ENCODE peak calls at places on chromosomes 3 and 15, in four cellular contexts. One of them, this sample, is unnamed.

GRCh38 chr3:12138044-12138443 is 20.7 kb downstream of the TIMP4 start:
- DNase-seq in psoas muscle: no peak
- DNase-seq in stomach: peak; percentile 33
- DNase-seq in uterus: no peak
- DNase-seq in this sample: no peak

GRCh38 chr15:66226736-66227135 is 26.8 kb downstream of the MEGF11 start:
- DNase-seq in stomach: no peak
- DNase-seq in psoas muscle: no peak
- DNase-seq in uterus: no peak
- DNase-seq in this sample: no peak

GRCh38 chr3:4980229-4981159 is 1.3 kb downstream of the BHLHE40 start:
- DNase-seq in stomach: peak; percentile 95
- DNase-seq in uterus: peak; percentile 95
- DNase-seq in psoas muscle: peak; percentile 94
- DNase-seq in this sample: peak; percentile 47

GRCh38 chr3:32493437-32494414 is 8.9 kb downstream of the CMTM6 start:
- DNase-seq in psoas muscle: no peak
- DNase-seq in stomach: no peak
- DNase-seq in uterus: no peak
- DNase-seq in this sample: no peak

GRCh38 chr3:130316164-130316563 is 29.3 kb upstream of the COL6A5 start:
- DNase-seq in psoas muscle: no peak
- DNase-seq in stomach: no peak
- DNase-seq in uterus: peak; percentile 46
- DNase-seq in this sample: no peak

GRCh38 chr3:56693750-56694149 is 10.7 kb upstream of the TASOR start:
- DNase-seq in uterus: no peak
- DNase-seq in psoas muscle: no peak
- DNase-seq in stomach: no peak
- DNase-seq in this sample: no peak

GRCh38 chr3:137845666-137846065 is 81.6 kb downstream of the SOX14 start:
- DNase-seq in uterus: no peak
- DNase-seq in psoas muscle: no peak
- DNase-seq in stomach: no peak
- DNase-seq in this sample: no peak

GRCh38 chr3:102174312-102174712 is 260.5 kb upstream of the ZPLD1 start:
- DNase-seq in stomach: no peak
- DNase-seq in uterus: no peak
- DNase-seq in psoas muscle: no peak
- DNase-seq in this sample: no peak

GRCh38 chr3:46585799-46586693 is 19.9 kb upstream of the LRRC2 start:
- DNase-seq in uterus: no peak
- DNase-seq in psoas muscle: no peak
- DNase-seq in stomach: no peak
- DNase-seq in this sample: no peak

GRCh38 chr15:66942649-66943390 is 122.6 kb upstream of the SMAD3 start:
- DNase-seq in uterus: no peak
- DNase-seq in psoas muscle: no peak
- DNase-seq in stomach: no peak
- DNase-seq in this sample: no peak

GRCh38 chr3:108223928-108224327 is 1.7 kb upstream of the IFT57 start:
- DNase-seq in psoas muscle: no peak
- DNase-seq in uterus: no peak
- DNase-seq in stomach: no peak
- DNase-seq in this sample: no peak

GRCh38 chr15:53693729-53694533 is 65.5 kb downstream of the WDR72 start:
- DNase-seq in psoas muscle: no peak
- DNase-seq in stomach: peak; percentile 86
- DNase-seq in uterus: peak; percentile 44
- DNase-seq in this sample: no peak

GRCh38 chr3:194995334-194995733 is 275.6 kb downstream of the XXYLT1 start:
- DNase-seq in psoas muscle: no peak
- DNase-seq in stomach: no peak
- DNase-seq in uterus: no peak
- DNase-seq in this sample: no peak

GRCh38 chr15:67903708-67904107 is 63.9 kb upstream of the RNU6-1 start:
- DNase-seq in stomach: no peak
- DNase-seq in psoas muscle: no peak
- DNase-seq in uterus: no peak
- DNase-seq in this sample: no peak

GRCh38 chr3:47261301-47261700 is 21.3 kb downstream of the KIF9 start:
- DNase-seq in uterus: no peak
- DNase-seq in stomach: no peak
- DNase-seq in psoas muscle: no peak
- DNase-seq in this sample: no peak

GRCh38 chr15:58410353-58410752 is 21.4 kb upstream of the LIPC start:
- DNase-seq in psoas muscle: no peak
- DNase-seq in stomach: no peak
- DNase-seq in uterus: no peak
- DNase-seq in this sample: no peak

GRCh38 chr15:75693501-75694240 is 19.0 kb downstream of the CSPG4 start:
- DNase-seq in stomach: no peak
- DNase-seq in psoas muscle: no peak
- DNase-seq in uterus: no peak
- DNase-seq in this sample: no peak

GRCh38 chr3:197847866-197848401 is 56.9 kb downstream of the LRCH3 start:
- DNase-seq in psoas muscle: no peak
- DNase-seq in uterus: no peak
- DNase-seq in stomach: no peak
- DNase-seq in this sample: no peak

GRCh38 chr15:48391950-48392349 is 60.7 kb downstream of the DUT start:
- DNase-seq in psoas muscle: no peak
- DNase-seq in stomach: no peak
- DNase-seq in uterus: no peak
- DNase-seq in this sample: no peak
- H3K27ac ChIP-seq in psoas muscle: no peak overlapping the region
- H3K27ac ChIP-seq in stomach: peak overlapping the region; percentile 46
- H3K27ac ChIP-seq in uterus: peak overlapping the region; percentile 80
- H3K27ac ChIP-seq in this sample: no peak overlapping the region

GRCh38 chr15:90883526-90883931 is 775 bp upstream of the FES start:
- DNase-seq in psoas muscle: peak; percentile 53
- DNase-seq in uterus: no peak
- DNase-seq in stomach: no peak
- DNase-seq in this sample: no peak
- H3K4me3 ChIP-seq in psoas muscle: peak overlapping the region; percentile 69
- H3K4me3 ChIP-seq in uterus: peak overlapping the region; percentile 49
- H3K4me3 ChIP-seq in stomach: peak overlapping the region; percentile 62
- H3K4me3 ChIP-seq in this sample: peak overlapping the region; percentile 63

DNA sequence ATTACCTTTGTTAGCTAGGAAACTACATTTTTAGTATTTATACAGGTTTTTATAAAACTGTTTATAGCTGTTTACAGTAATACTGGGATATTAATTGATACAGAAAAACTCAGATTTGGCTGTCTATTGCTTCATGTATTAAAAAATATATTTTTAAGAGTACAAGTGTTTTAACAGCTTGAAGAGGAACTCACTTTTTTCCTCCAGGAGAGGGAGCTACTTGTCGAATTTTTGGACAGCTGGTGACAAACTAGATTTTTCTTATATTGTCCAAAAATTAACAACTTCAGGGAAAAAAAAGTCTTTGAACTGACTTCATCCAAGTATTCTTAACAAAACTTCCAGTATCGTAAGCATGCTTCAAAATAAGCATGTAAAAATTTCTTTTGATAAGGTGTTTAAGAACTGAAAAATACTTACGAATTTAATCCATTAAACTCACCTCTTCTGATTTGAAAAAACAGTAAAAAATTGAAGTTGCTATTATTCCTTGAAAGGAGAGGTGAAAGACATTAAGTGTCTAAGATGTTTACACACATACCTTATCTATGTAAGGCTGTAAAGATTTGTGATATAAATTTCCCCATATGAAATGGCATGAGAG is 4.0 kb downstream of the DIPK2A start:
- DNase-seq in uterus: no peak
- DNase-seq in psoas muscle: no peak
- DNase-seq in stomach: no peak
- DNase-seq in this sample: no peak
- TF ChIP-seq CTCF in uterus: peak; percentile 47
- TF ChIP-seq CTCF in psoas muscle: peak; percentile 51
- TF ChIP-seq CTCF in stomach: peak; percentile 38
- TF ChIP-seq CTCF in this sample: peak; percentile 71

DNA sequence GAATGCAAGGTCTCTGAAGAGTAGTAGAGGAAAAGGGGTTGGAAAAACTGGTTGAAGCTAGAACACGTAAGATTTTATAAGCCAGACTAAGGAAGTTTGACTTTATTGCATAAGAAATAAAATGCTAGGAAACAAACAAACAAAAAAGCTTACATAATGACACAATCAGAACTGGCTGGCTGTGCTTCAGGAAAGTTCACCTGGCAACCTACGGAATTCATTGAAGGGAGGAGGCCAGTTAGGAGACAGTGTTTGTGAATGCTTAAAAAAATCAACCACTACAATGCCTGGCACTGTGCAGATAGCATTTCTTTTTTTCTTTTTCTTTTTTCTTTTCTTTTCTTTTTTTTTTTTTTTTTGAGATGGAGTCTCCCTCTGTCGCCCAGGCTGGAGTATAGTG is 1.9 kb upstream of the ICE2 start:
- DNase-seq in psoas muscle: no peak
- DNase-seq in stomach: no peak
- DNase-seq in uterus: no peak
- DNase-seq in this sample: no peak
- H3K27ac ChIP-seq in psoas muscle: no peak overlapping the region
- H3K27ac ChIP-seq in stomach: no peak overlapping the region
- H3K27ac ChIP-seq in uterus: no peak overlapping the region
- H3K27ac ChIP-seq in this sample: no peak overlapping the region

GRCh38 chr3:182739619-182740018 is 53.7 kb upstream of the ATP11B start:
- DNase-seq in uterus: no peak
- DNase-seq in psoas muscle: no peak
- DNase-seq in stomach: no peak
- DNase-seq in this sample: no peak
- H3K4me3 ChIP-seq in uterus: no peak overlapping the region
- H3K4me3 ChIP-seq in psoas muscle: peak overlapping the region; percentile 48
- H3K4me3 ChIP-seq in stomach: no peak overlapping the region
- H3K4me3 ChIP-seq in this sample: no peak overlapping the region

DNA sequence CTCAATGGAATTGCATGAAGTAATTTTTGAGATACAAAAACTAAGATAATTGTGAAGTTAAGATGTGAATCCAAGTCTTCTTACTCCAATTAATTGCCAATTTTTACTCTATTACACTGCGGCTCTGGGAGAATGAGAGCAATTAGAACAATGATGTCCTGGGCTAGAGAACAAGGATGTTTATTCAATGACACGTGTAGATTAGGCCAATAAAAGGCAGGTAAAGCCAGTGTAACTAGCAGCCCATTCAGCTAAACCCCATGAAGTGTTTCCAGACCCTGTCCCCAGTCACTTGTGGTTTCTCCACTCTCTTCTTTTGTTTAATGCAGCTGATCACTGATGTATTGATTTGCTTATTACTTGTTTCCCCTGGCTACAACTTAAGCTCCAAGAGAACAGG is 381.1 kb upstream of the ARHGEF26 start:
- DNase-seq in uterus: no peak
- DNase-seq in psoas muscle: no peak
- DNase-seq in stomach: no peak
- DNase-seq in this sample: no peak
- TF ChIP-seq CTCF in uterus: no peak
- TF ChIP-seq CTCF in psoas muscle: no peak
- TF ChIP-seq CTCF in stomach: no peak
- TF ChIP-seq CTCF in this sample: no peak

GRCh38 chr15:48062476-48062875 is 58.3 kb upstream of the SLC24A5 start:
- DNase-seq in uterus: no peak
- DNase-seq in stomach: no peak
- DNase-seq in psoas muscle: no peak
- DNase-seq in this sample: no peak

GRCh38 chr15:48064435-48064834 is 56.4 kb upstream of the SLC24A5 start:
- DNase-seq in stomach: no peak
- DNase-seq in uterus: no peak
- DNase-seq in psoas muscle: no peak
- DNase-seq in this sample: no peak

GRCh38 chr15:48066456-48066855 is 54.3 kb upstream of the SLC24A5 start:
- DNase-seq in psoas muscle: no peak
- DNase-seq in stomach: no peak
- DNase-seq in uterus: no peak
- DNase-seq in this sample: no peak

GRCh38 chr15:48061588-48061987 is 59.2 kb upstream of the SLC24A5 start:
- DNase-seq in psoas muscle: no peak
- DNase-seq in uterus: no peak
- DNase-seq in stomach: no peak
- DNase-seq in this sample: no peak

DNA sequence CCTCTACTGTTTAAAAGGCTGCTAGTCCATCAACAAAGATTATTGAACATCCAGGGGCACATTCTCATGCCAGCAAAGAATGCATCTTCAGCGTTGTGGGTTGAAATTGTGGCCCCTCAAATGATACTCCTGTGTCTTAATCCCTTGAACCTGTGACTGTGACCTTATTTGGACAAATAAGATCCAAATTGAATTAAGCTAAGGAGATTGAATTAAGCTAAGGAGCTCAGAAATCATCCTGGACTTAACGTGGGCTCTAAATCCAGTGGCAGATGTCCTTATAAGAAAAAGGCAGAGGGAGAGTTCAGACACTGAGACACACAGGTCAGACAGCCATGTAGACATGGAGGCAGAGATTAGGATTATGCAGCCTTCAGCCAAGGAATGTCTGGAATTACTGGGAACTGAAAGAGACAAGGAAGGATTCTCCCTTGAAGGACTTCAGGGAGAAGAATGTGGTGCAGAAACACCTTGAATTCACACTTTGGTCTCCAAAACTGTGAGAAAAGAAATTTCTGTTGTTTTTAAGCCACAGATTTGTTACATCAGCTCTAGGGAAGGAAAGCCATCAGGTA is 57.3 kb upstream of the SLC24A5 start:
- DNase-seq in stomach: no peak
- DNase-seq in uterus: no peak
- DNase-seq in psoas muscle: no peak
- DNase-seq in this sample: no peak
- H3K27ac ChIP-seq in stomach: no peak overlapping the region
- H3K27ac ChIP-seq in uterus: no peak overlapping the region
- H3K27ac ChIP-seq in psoas muscle: no peak overlapping the region
- H3K27ac ChIP-seq in this sample: no peak overlapping the region

GRCh38 chr3:94019659-94020058 is 8.7 kb downstream of the STX19 start:
- DNase-seq in uterus: no peak
- DNase-seq in psoas muscle: no peak
- DNase-seq in stomach: no peak
- DNase-seq in this sample: no peak

GRCh38 chr3:94026623-94027022 is 1.8 kb downstream of the STX19 start:
- DNase-seq in psoas muscle: no peak
- DNase-seq in stomach: no peak
- DNase-seq in uterus: no peak
- DNase-seq in this sample: no peak

GRCh38 chr3:94028093-94028837 is at the start of gene STX19:
- DNase-seq in uterus: no peak
- DNase-seq in stomach: no peak
- DNase-seq in psoas muscle: no peak
- DNase-seq in this sample: no peak

GRCh38 chr3:94020293-94020692 is 8.1 kb downstream of the STX19 start:
- DNase-seq in stomach: no peak
- DNase-seq in psoas muscle: no peak
- DNase-seq in uterus: no peak
- DNase-seq in this sample: no peak

DNA sequence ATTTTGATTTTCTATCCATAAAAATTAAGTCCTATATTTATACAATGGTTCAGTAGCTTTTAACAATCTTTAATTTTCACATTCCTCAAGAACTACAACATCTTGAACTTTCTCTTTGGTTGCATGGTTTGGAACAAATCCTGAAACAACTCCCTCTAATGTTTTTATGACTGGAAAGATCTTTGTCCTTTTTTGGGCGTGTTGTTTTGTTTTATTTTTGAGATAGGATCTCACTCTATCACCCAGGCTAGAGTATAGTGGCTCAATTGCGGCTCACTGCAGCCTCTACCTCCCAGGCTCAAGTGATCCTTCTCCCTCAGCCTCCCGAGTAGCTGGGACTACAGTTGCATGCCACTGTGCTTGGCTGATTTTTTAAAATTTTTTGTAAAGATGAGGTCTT is 4.0 kb downstream of the STX19 start:
- DNase-seq in psoas muscle: no peak
- DNase-seq in stomach: no peak
- DNase-seq in uterus: no peak
- DNase-seq in this sample: no peak
- H3K4me3 ChIP-seq in psoas muscle: no peak overlapping the region
- H3K4me3 ChIP-seq in stomach: no peak overlapping the region
- H3K4me3 ChIP-seq in uterus: no peak overlapping the region
- H3K4me3 ChIP-seq in this sample: no peak overlapping the region

This sample was measured in dorsolateral prefrontal cortex.